ENCODE peak calls at places on chromosomes 4 and X, in six cellular contexts. One of them, this sample, is unnamed.

GRCh38 chrX:82237328-82237727 is 1035.4 kb downstream of the SH3BGRL start:
- DNase-seq in HepG2: no peak
- DNase-seq in HEK293T: no peak
- DNase-seq in GM12878: no peak
- DNase-seq in A549: no peak
- DNase-seq in K562: no peak
- DNase-seq in this sample: no peak

GRCh38 chrX:48918644-48919340 is at the start of gene PIM2:
- DNase-seq in HEK293T: peak
- DNase-seq in K562: peak
- DNase-seq in GM12878: peak
- DNase-seq in A549: peak
- DNase-seq in HepG2: peak
- DNase-seq in this sample: peak

GRCh38 chr4:124523816-124524215 is 188.7 kb downstream of the ANKRD50 start:
- DNase-seq in GM12878: no peak
- DNase-seq in HEK293T: no peak
- DNase-seq in K562: no peak
- DNase-seq in A549: no peak
- DNase-seq in HepG2: no peak
- DNase-seq in this sample: no peak

GRCh38 chr4:6404611-6405416 is 67.6 kb downstream of the PPP2R2C start:
- DNase-seq in HepG2: no peak
- DNase-seq in GM12878: no peak
- DNase-seq in HEK293T: no peak
- DNase-seq in A549: no peak
- DNase-seq in K562: no peak
- DNase-seq in this sample: no peak

GRCh38 chr4:142474398-142475087 is 371.6 kb downstream of the INPP4B start:
- DNase-seq in K562: no peak
- DNase-seq in A549: peak
- DNase-seq in GM12878: no peak
- DNase-seq in HepG2: no peak
- DNase-seq in HEK293T: no peak
- DNase-seq in this sample: peak

GRCh38 chrX:20913760-20914159 is 460.5 kb upstream of the CNKSR2 start:
- DNase-seq in GM12878: no peak
- DNase-seq in HEK293T: no peak
- DNase-seq in HepG2: no peak
- DNase-seq in A549: no peak
- DNase-seq in K562: no peak
- DNase-seq in this sample: no peak

GRCh38 chr4:176320976-176321361 is 1.2 kb downstream of the SPCS3 start:
- DNase-seq in K562: no peak
- DNase-seq in HepG2: no peak
- DNase-seq in HEK293T: no peak
- DNase-seq in GM12878: no peak
- DNase-seq in A549: no peak
- DNase-seq in this sample: no peak

GRCh38 chrX:149818652-149819051 is 36.9 kb downstream of the MAGEA9 start:
- DNase-seq in HEK293T: no peak
- DNase-seq in GM12878: no peak
- DNase-seq in HepG2: no peak
- DNase-seq in K562: no peak
- DNase-seq in A549: no peak
- DNase-seq in this sample: no peak

GRCh38 chr4:147530153-147530552 is 49.3 kb downstream of the EDNRA start:
- DNase-seq in HEK293T: no peak
- DNase-seq in HepG2: no peak
- DNase-seq in K562: no peak
- DNase-seq in A549: no peak
- DNase-seq in GM12878: no peak
- DNase-seq in this sample: no peak

GRCh38 chr4:22508376-22508775 is 7.5 kb downstream of the ADGRA3 start:
- DNase-seq in GM12878: no peak
- DNase-seq in HepG2: no peak
- DNase-seq in A549: no peak
- DNase-seq in HEK293T: no peak
- DNase-seq in K562: no peak
- DNase-seq in this sample: peak

GRCh38 chr4:77805802-77806201 is 13.4 kb downstream of the CNOT6L start:
- DNase-seq in HepG2: no peak
- DNase-seq in A549: no peak
- DNase-seq in K562: no peak
- DNase-seq in GM12878: no peak
- DNase-seq in HEK293T: no peak
- DNase-seq in this sample: no peak
- TF ChIP-seq BHLHE40 in HepG2: no peak
- TF ChIP-seq BHLHE40 in A549: no peak
- TF ChIP-seq BHLHE40 in K562: no peak
- TF ChIP-seq BHLHE40 in GM12878: no peak
- TF ChIP-seq BHLHE40 in HEK293T: no peak
- TF ChIP-seq BHLHE40 in this sample: no peak

GRCh38 chr4:2343476-2343875 is 75.0 kb downstream of the ZFYVE28 start:
- DNase-seq in HEK293T: no peak
- DNase-seq in A549: no peak
- DNase-seq in HepG2: no peak
- DNase-seq in GM12878: no peak
- DNase-seq in K562: no peak
- DNase-seq in this sample: no peak
- TF ChIP-seq BHLHE40 in HEK293T: no peak
- TF ChIP-seq BHLHE40 in A549: no peak
- TF ChIP-seq BHLHE40 in HepG2: no peak
- TF ChIP-seq BHLHE40 in GM12878: no peak
- TF ChIP-seq BHLHE40 in K562: no peak
- TF ChIP-seq BHLHE40 in this sample: no peak

DNA sequence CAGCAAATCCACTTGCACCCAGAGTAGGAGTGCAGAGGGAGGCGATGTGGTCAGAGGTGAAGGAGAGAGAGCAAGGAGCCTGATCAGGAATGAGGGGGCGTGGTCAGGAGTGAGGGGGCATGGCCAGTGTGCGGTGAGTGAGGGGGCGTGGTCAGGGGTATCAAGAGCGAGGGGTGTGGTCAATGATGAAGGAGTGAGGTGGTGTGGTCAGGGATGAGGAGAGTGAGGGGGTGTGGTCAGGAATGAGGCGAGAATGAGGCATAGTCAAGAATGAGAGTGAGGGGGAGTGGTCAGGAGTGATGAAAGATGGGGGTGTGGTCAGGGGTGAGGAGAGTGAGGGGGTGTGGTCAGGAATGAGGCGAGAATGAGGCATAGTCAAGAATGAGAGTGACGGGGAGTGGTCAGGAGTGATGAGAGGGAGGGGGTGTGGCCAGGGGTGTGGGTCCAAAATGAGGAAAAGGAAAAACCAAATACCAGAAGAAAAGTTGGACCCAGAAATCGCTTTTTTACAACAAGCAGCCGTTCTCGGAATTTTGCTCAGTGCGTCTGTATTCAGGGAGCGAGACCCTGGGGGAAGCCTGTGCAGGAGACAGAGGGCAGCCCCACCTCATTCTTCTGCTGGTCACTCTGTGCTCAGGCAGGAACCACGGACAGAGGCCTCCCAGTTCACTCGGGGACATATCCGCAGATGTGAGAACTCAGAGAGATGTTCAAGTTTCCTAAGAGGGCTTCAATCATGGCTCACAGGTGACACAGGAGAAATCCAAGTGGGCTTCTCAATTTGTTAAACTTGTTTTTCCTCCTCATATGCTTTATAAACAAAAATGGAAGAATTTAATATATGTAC is 47.5 kb downstream of the MAGEA1 start:
- DNase-seq in GM12878: no peak
- DNase-seq in HepG2: no peak
- DNase-seq in A549: no peak
- DNase-seq in K562: peak
- DNase-seq in HEK293T: peak
- DNase-seq in this sample: peak
- TF ChIP-seq BHLHE40 in GM12878: no peak
- TF ChIP-seq BHLHE40 in HepG2: no peak
- TF ChIP-seq BHLHE40 in A549: no peak
- TF ChIP-seq BHLHE40 in K562: no peak
- TF ChIP-seq BHLHE40 in HEK293T: no peak
- TF ChIP-seq BHLHE40 in this sample: no peak

GRCh38 chr4:42306221-42307109 is 90.8 kb upstream of the SHISA3 start:
- DNase-seq in GM12878: no peak
- DNase-seq in A549: no peak
- DNase-seq in HEK293T: no peak
- DNase-seq in K562: no peak
- DNase-seq in HepG2: no peak
- DNase-seq in this sample: no peak
- TF ChIP-seq BHLHE40 in GM12878: no peak
- TF ChIP-seq BHLHE40 in A549: no peak
- TF ChIP-seq BHLHE40 in HEK293T: no peak
- TF ChIP-seq BHLHE40 in K562: no peak
- TF ChIP-seq BHLHE40 in HepG2: no peak
- TF ChIP-seq BHLHE40 in this sample: no peak

DNA sequence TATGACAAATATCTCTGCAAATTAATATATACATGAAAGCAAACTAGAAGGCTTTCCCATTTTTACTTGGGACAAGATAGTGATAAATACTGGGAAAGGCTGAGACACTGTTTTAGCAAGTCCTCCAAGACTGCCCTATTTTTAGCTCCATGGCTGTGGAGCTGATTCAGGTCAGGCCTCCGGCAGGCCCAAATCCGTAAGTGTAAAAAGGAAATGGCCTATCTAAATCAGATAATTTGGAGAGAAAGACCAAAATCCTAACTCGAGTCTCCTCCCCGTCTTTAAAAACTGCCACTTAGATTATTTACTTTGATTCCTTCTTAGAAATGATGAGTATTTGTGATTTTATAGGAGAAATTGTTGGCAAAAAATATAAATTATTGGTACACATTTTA is 2.9 kb downstream of the OTUD4 start:
- DNase-seq in HEK293T: no peak
- DNase-seq in GM12878: no peak
- DNase-seq in K562: no peak
- DNase-seq in A549: no peak
- DNase-seq in HepG2: no peak
- DNase-seq in this sample: peak
- TF ChIP-seq BHLHE40 in HEK293T: no peak
- TF ChIP-seq BHLHE40 in GM12878: no peak
- TF ChIP-seq BHLHE40 in K562: no peak
- TF ChIP-seq BHLHE40 in A549: no peak
- TF ChIP-seq BHLHE40 in HepG2: no peak
- TF ChIP-seq BHLHE40 in this sample: no peak

GRCh38 chr4:75495489-75495888 is 18.7 kb downstream of the RCHY1 start:
- DNase-seq in HEK293T: no peak
- DNase-seq in K562: no peak
- DNase-seq in GM12878: no peak
- DNase-seq in A549: no peak
- DNase-seq in HepG2: no peak
- DNase-seq in this sample: no peak

GRCh38 chr4:75484195-75484594 is 30.0 kb downstream of the RCHY1 start:
- DNase-seq in GM12878: no peak
- DNase-seq in K562: no peak
- DNase-seq in HepG2: no peak
- DNase-seq in A549: no peak
- DNase-seq in HEK293T: no peak
- DNase-seq in this sample: no peak

GRCh38 chr4:75494563-75494962 is 19.6 kb downstream of the RCHY1 start:
- DNase-seq in HEK293T: no peak
- DNase-seq in HepG2: no peak
- DNase-seq in K562: no peak
- DNase-seq in GM12878: no peak
- DNase-seq in A549: no peak
- DNase-seq in this sample: peak

DNA sequence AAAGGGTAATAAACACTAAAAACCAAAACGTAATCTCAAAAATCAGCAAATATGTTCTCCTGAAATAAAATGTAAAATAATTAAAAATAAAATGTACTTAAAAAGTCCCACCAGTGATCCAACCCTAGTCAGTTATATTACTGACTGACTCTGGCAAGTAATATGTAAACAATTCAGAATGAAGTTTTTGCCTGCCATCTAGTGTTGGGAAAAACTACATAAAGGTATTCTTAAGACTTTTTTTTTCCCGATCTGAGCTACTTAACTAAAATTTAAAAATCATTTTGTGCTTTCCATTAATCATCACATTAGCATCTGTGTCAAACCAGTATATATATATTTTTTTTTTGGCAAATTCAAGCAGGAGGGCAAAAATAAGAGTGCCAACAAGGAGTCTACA is 24.0 kb downstream of the RCHY1 start:
- DNase-seq in A549: no peak
- DNase-seq in HEK293T: no peak
- DNase-seq in GM12878: no peak
- DNase-seq in K562: no peak
- DNase-seq in HepG2: no peak
- DNase-seq in this sample: peak
- TF ChIP-seq BHLHE40 in A549: no peak
- TF ChIP-seq BHLHE40 in HEK293T: no peak
- TF ChIP-seq BHLHE40 in GM12878: no peak
- TF ChIP-seq BHLHE40 in K562: no peak
- TF ChIP-seq BHLHE40 in HepG2: no peak
- TF ChIP-seq BHLHE40 in this sample: no peak

This sample was measured in IMR-90.